ENCODE peak calls at places on chromosomes 4 and X, in six cellular contexts. N is activated T-helper 1 cell treated with anti-CD3 and anti-CD28 coated beads, Interleukin-2, amount 50 U/mL, for 16 hours; C is breast epithelium; P is brain microvascular endothelial cell; J is mammary epithelial cell; D is T-helper 9 cell. T is an unnamed sample.

GRCh38 chr4:80466618-80467017 is 131.1 kb downstream of the CFAP299 start:
- DNase-seq in N (no peak), C (no peak), P (no peak), J (no peak), D (no peak), T (no peak)

GRCh38 chr4:94728056-94728766 is 29.5 kb upstream of the BMPR1B start:
- DNase-seq in N (no peak), C (no peak), P (no peak), J (no peak), D (no peak), T (no peak)

GRCh38 chr4:94126669-94127068 is 81.0 kb upstream of the SMARCAD1 start:
- DNase-seq in N (no peak), C (no peak), P (no peak), J (no peak), D (no peak), T (peak)

GRCh38 chr4:88803600-88804096 is 106.0 kb upstream of the NAP1L5 start:
- DNase-seq in N (no peak), C (no peak), P (peak), J (peak), D (no peak), T (no peak)

GRCh38 chr4:22129454-22130075 is 181.0 kb upstream of the KCNIP4 start:
- DNase-seq in N (no peak), C (no peak), P (peak), J (peak), D (no peak), T (peak)

GRCh38 chr4:154049457-154050181 is 260.7 kb upstream of the SFRP2 start:
- DNase-seq in N (no peak), C (no peak), P (peak), J (peak), D (no peak), T (peak)

GRCh38 chrX:12979011-12979629 is 4.2 kb downstream of the TMSB4X start:
- DNase-seq in N (no peak), C (no peak), P (no peak), J (no peak), D (no peak), T (no peak)

GRCh38 chr4:19725130-19725529 is 526.6 kb upstream of the SLIT2 start:
- DNase-seq in N (no peak), C (no peak), P (no peak), J (no peak), D (no peak), T (no peak)

GRCh38 chr4:186040316-186040715 is 28.6 kb upstream of the TLR3 start:
- DNase-seq in N (no peak), C (no peak), P (no peak), J (no peak), D (no peak), T (no peak)

GRCh38 chr4:5660185-5660584 is 48.2 kb downstream of the EVC2 start:
- DNase-seq in N (no peak), C (no peak), P (no peak), J (peak), D (no peak), T (no peak)

GRCh38 chr4:183287309-183287659 is 32.8 kb downstream of the CLDN22 start:
- DNase-seq in N (no peak), C (no peak), P (no peak), J (no peak), D (no peak), T (no peak)

GRCh38 chrX:151359931-151360871 is 36.8 kb upstream of the VMA21 start:
- DNase-seq in N (no peak), C (no peak), P (no peak), J (peak), D (peak), T (no peak)

GRCh38 chr4:16045687-16046086 is 38.1 kb downstream of the PROM1 start:
- DNase-seq in N (no peak), C (no peak), P (no peak), J (no peak), D (no peak), T (no peak)

GRCh38 chr4:106021737-106022410 is 126.6 kb downstream of the NPNT start:
- DNase-seq in N (no peak), C (no peak), P (no peak), J (no peak), D (no peak), T (no peak)

GRCh38 chr4:158411180-158411721 is 110.4 kb upstream of the RXFP1 start:
- DNase-seq in N (no peak), C (no peak), P (no peak), J (peak), D (no peak), T (no peak)

GRCh38 chr4:16450031-16450430 is 223.8 kb upstream of the TAPT1 start:
- DNase-seq in N (no peak), C (no peak), P (no peak), J (no peak), D (no peak), T (no peak)